ENCODE peak calls at places on chromosomes 1 and 21, in six cellular contexts. H is neural progenitor cell, Z is endodermal cell, Q is uterus, M is hepatocyte, N is brain microvascular endothelial cell. L is an unnamed sample. For H3K27me3, the result is how much of the 10 kb centered on the place peaks cover.

GRCh38 chr1:184482113-184482512 is 95.3 kb downstream of the C1orf21 start:
- DNase-seq in H (no peak), Z (no peak), Q (peak), M (no peak), N (no peak), L (peak)

GRCh38 chr1:237677979-237678378 is 212.7 kb downstream of the ZP4 start:
- DNase-seq in N (peak), Z (no peak), H (no peak), Q (no peak), M (peak), L (peak)

GRCh38 chr1:13901041-13901440 is 201.1 kb downstream of the PRDM2 start:
- DNase-seq in Q (no peak), Z (no peak), H (no peak), N (no peak), M (no peak), L (no peak)

GRCh38 chr1:201354901-201355295 is 22.6 kb downstream of the TNNT2 start:
- DNase-seq in Q (no peak), M (no peak), H (no peak), N (no peak), Z (peak), L (no peak)

GRCh38 chr1:188615321-188615720 is 1786.6 kb downstream of the PLA2G4A start:
- DNase-seq in H (no peak), Z (no peak), M (no peak), N (no peak), Q (no peak), L (no peak)

GRCh38 chr1:43368646-43369020 is 822 bp upstream of the ELOVL1 start:
- DNase-seq in Z (no peak), H (no peak), Q (no peak), M (no peak), N (no peak), L (no peak)

GRCh38 chr21:31993826-31994791 is 121.3 kb downstream of the HUNK start:
- DNase-seq in N (no peak), M (peak), Z (no peak), H (no peak), Q (no peak), L (no peak)

GRCh38 chr1:15295676-15296075 is 48.7 kb downstream of the FHAD1 start:
- DNase-seq in Q (no peak), N (no peak), M (no peak), Z (no peak), H (no peak), L (peak)

GRCh38 chr1:230352537-230352936 is 73.6 kb downstream of the PGBD5 start:
- DNase-seq in Z (no peak), M (no peak), N (no peak), Q (no peak), H (no peak), L (no peak)

GRCh38 chr1:40438391-40439015 is 11.8 kb upstream of the ZFP69B start:
- DNase-seq in Z (peak), H (peak), N (peak), M (peak), Q (no peak), L (peak)

GRCh38 chr1:25028910-25029599 is 99.0 kb upstream of the RUNX3 start:
- DNase-seq in Q (no peak), H (no peak), Z (no peak), N (no peak), M (no peak), L (no peak)

GRCh38 chr1:47785118-47785517 is 212.1 kb downstream of the TRABD2B start:
- DNase-seq in H (no peak), M (no peak), Q (no peak), N (no peak), Z (no peak), L (no peak)

GRCh38 chr1:66729130-66729922 is 22.9 kb upstream of the DYNLT5 start:
- DNase-seq in M (no peak), Z (no peak), Q (no peak), H (no peak), N (no peak), L (peak)

GRCh38 chr1:53341961-53342707 is 14.3 kb upstream of the LRP8 start:
- DNase-seq in N (no peak), Q (no peak), Z (peak), H (no peak), M (no peak), L (no peak)

GRCh38 chr1:111191496-111191895 is 8.9 kb downstream of the DENND2D start:
- DNase-seq in H (no peak), M (no peak), Q (no peak), Z (no peak), N (peak), L (no peak)

GRCh38 chr21:28018741-28019669 is 973.7 kb downstream of the LTN1 start:
- DNase-seq in Z (peak), H (no peak), Q (no peak), M (peak), N (no peak), L (peak)
- TF ChIP-seq CTCF in Z (peak), H (no peak), Q (no peak), M (peak), N (peak), L (peak)

DNA sequence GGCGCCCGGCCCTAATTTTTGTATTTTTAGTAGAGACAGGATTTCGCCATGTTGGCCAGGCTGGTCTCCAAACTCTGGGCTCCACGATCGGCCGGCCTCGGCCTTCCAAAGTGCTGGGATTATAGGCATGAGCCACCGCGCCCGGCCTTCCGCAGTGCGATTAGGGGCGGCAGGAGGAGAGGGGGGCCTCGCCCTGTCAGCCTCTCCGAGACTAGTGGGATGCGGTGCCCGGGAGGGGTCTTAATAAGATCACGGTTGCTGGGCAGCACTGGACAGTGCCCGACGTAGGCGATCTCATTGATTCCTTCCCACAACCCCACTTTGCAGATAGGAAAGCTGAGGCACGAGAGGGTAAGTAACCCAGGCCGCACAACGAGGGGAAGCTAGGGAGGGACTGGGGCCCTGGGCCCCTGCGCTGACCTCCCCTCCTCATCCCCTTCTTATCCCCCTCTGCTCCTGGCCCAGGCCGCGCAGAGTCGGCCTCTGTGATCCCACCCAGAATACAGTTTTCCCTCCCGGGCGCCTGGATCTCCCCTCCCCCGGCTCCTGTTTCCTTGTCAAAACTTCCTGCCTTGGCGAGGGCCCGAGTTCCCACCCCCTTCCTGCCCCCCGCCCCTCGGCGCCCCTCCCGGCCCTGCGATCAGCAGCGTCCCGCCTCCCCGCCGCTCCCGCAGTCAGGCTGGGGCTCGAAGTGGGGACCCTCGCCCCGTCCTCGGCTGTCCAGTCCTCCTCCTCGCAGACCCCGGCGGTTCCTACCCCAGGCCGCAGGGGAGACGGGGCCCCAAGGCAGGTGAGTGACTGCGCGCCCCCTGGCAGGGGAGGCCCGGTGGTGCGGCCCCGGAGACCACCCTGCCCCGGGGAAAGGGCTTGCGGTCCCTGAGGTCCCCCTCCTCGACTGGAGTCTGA is at the start of gene PEAR1:
- DNase-seq in H (peak), Z (peak), M (peak), Q (peak), N (no peak), L (no peak)
- H3K27ac ChIP-seq in H (no peak), Z (no peak), M (peak), Q (peak), N (peak), L (no peak)

DNA sequence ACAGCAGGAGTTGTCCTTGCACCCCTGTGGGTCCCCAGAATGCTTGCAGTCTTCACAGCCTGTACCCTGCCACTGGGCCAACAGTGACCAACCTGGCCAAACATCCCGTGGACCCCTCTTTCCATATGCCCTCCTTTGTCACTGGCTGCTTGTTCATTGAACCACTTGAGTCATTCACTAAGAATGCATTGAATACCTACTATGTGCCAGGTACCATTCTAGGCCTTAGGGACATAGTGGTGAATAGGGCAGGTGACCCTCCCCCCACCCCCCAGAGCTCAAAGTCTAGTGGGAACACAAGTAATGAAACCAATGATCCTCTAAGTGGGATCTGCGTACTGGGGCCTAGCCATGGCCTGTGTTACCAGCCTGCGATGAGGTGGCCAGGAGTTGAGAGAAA is 28.2 kb downstream of the PIGP start:
- DNase-seq in Z (no peak), N (no peak), Q (no peak), H (no peak), M (no peak), L (no peak)
- H3K27me3 ChIP-seq in Z (under half), N (under half), Q (under half), H (half or more), M (under half), L (under half)

DNA sequence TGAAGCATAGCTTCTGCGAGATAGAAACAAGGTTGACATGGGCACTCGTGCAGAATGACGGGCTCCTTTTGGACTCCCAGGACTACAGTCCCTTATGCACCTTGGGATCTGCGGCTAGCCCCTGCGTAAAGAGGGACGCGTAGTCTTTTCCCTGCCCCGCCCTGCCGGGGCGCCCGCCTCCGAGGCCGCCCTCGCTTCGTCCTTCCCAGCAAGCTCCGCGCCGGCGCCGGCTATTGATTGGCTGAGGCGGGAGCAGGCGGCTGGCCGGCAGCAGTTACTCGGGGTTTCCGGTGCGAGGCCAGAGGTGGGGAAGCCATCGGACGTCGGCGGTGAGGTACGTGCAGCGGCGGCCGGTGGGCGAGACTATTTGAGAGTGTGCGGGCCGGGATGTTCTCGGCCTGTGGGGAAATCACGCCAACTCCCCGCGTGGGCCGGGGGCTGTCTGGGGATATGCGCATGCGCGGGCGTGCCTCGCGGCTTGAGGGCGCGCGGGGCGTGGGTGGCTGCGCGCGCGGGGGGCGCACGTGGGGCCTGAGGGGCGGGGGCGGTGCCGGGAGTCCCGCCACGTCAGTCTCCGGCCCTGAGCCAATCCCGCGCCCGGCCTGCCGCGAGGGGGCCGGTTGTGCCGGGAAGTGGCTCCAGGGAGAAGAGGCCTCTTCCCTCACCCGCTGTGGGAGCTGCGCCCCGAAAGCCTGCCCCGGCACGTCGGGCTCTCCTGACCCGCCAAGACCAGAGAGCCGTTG is at the start of gene TXLNA:
- DNase-seq in Z (peak), H (peak), M (peak), Q (peak), N (peak), L (peak)
- TF ChIP-seq CTCF in Z (no peak), H (peak), M (no peak), Q (peak), N (peak), L (peak)

GRCh38 chr1:51551081-51551480 is 32.0 kb upstream of the EPS15 start:
- DNase-seq in M (no peak), Z (no peak), H (no peak), N (no peak), Q (no peak), L (no peak)
- H3K27ac ChIP-seq in M (no peak), Z (no peak), H (no peak), N (no peak), Q (no peak), L (no peak)

GRCh38 chr1:6177681-6178380 is 2.3 kb downstream of the CHD5 start:
- DNase-seq in N (no peak), Z (no peak), M (no peak), Q (no peak), H (no peak), L (no peak)

GRCh38 chr1:6180578-6181311 is 624 bp upstream of the CHD5 start:
- DNase-seq in N (no peak), M (peak), H (peak), Z (peak), Q (no peak), L (peak)

GRCh38 chr1:6179564-6180175 is 451 bp downstream of the CHD5 start:
- DNase-seq in Q (no peak), Z (peak), M (no peak), H (peak), N (no peak), L (peak)

GRCh38 chr1:6180215-6180577 is at the start of gene CHD5:
- DNase-seq in Z (peak), Q (no peak), H (peak), M (peak), N (no peak), L (no peak)

DNA sequence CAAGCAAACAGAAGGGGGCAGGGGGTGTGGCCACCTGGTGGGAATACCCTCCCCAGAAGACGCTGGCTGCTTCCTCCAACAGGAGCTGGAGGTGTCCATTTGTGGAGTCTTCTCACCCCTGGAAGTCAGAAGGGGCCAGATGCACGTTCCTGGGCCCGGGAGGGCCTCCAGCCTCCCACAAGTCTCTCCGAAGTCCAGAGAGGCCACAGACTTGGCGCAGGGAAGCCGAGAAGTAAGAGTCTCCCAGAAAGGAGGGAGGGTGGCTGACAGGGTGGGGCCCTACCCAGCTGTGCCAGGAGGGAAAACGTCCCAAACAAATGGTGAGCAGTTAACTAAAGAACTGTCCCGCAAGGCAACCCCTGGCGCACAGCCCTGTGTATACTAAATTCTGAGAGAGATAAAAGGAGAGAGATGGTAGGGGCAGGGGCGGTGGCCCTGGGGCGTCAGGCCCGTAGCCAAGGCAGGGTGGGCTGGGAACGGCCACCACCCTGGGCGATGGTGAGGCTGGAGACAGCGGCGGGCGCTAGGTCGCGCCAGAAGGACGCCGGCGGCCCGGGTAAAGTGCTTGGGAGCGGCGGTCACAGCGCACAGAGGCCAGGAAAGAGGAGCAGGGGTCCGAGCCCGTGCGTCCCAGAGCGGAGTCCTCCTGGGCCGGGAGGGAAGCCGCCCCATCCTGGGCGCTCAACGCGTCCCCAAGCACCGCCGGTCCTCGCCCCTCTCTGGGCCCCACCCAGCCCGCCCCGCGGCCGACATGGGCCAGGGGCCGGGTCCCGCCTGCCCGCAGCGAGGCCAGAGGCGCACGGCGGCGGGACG is 1.2 kb downstream of the CHD5 start:
- DNase-seq in M (no peak), H (peak), Q (no peak), Z (peak), N (no peak), L (no peak)
- H3K27me3 ChIP-seq in M (half or more), H (half or more), Q (under half), Z (half or more), N (under half), L (half or more)

DNA sequence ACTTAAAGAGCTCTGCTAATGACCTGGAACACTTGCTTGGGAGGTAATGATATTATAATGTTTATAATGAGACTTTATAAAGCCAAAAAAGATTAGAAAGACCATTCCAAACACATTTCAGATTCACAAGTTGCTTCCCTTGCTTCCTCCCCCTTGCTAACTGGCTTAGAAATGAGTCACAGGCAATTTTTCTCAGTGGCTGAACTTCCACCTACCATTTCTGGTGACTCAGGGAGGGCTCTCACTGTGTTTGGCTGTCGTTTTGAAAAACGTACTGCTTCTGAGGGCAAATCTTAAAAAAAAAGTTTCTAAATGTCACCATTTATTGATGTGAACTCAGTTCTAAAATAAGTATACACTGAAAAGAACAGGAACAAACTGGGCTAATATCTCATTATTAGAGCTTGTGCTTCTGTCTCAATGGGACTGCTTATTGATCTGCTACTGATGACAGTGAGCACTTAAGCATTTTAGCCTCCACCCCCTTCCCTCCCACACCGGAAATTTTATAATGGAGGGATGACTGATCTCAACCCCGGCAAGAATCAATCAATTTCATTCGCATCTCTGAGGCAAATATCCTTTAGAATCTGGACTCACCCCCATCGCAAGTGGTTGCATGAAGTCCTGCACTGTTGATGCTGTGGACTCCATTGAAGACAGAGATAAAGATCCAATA is 278.3 kb downstream of the KCTD3 start:
- DNase-seq in H (no peak), M (peak), Z (no peak), Q (no peak), N (peak), L (no peak)
- TF ChIP-seq CTCF in H (no peak), M (no peak), Z (no peak), Q (no peak), N (no peak), L (no peak)

L was measured in cardiac muscle cell.